ENCODE peak calls at places on chromosome 9, in four cellular contexts. One of them, this sample, is unnamed.

GRCh38 chr9:137213160-137214060 is 7.9 kb downstream of the NDOR1 start:
- DNase-seq in NCI-H460: no peak
- DNase-seq in endothelial cell: no peak
- DNase-seq in activated CD8-positive, alpha-beta memory T cell treated with anti-CD3 and anti-CD28 coated beads for 1 hour: no peak
- DNase-seq in this sample: no peak

GRCh38 chr9:34047864-34048729 is 590 bp downstream of the UBAP2 start:
- DNase-seq in NCI-H460: peak
- DNase-seq in endothelial cell: peak
- DNase-seq in activated CD8-positive, alpha-beta memory T cell treated with anti-CD3 and anti-CD28 coated beads for 1 hour: peak
- DNase-seq in this sample: peak

GRCh38 chr9:24899463-24899862 is 353.8 kb upstream of the IZUMO3 start:
- DNase-seq in NCI-H460: no peak
- DNase-seq in endothelial cell: no peak
- DNase-seq in activated CD8-positive, alpha-beta memory T cell treated with anti-CD3 and anti-CD28 coated beads for 1 hour: no peak
- DNase-seq in this sample: no peak

GRCh38 chr9:130421802-130422276 is 22.9 kb upstream of the ASS1 start:
- DNase-seq in NCI-H460: no peak
- DNase-seq in endothelial cell: no peak
- DNase-seq in activated CD8-positive, alpha-beta memory T cell treated with anti-CD3 and anti-CD28 coated beads for 1 hour: no peak
- DNase-seq in this sample: no peak

GRCh38 chr9:135926402-135927194 is 19.3 kb upstream of the CAMSAP1 start:
- DNase-seq in NCI-H460: peak
- DNase-seq in endothelial cell: no peak
- DNase-seq in activated CD8-positive, alpha-beta memory T cell treated with anti-CD3 and anti-CD28 coated beads for 1 hour: no peak
- DNase-seq in this sample: no peak

GRCh38 chr9:2015581-2016410 is 649 bp downstream of the SMARCA2 start:
- DNase-seq in NCI-H460: no peak
- DNase-seq in endothelial cell: peak
- DNase-seq in activated CD8-positive, alpha-beta memory T cell treated with anti-CD3 and anti-CD28 coated beads for 1 hour: no peak
- DNase-seq in this sample: peak

GRCh38 chr9:27407966-27408365 is 111.0 kb upstream of the EQTN start:
- DNase-seq in NCI-H460: no peak
- DNase-seq in endothelial cell: no peak
- DNase-seq in activated CD8-positive, alpha-beta memory T cell treated with anti-CD3 and anti-CD28 coated beads for 1 hour: no peak
- DNase-seq in this sample: no peak

GRCh38 chr9:127500862-127501261 is 49.6 kb downstream of the LRSAM1 start:
- DNase-seq in NCI-H460: no peak
- DNase-seq in endothelial cell: no peak
- DNase-seq in activated CD8-positive, alpha-beta memory T cell treated with anti-CD3 and anti-CD28 coated beads for 1 hour: no peak
- DNase-seq in this sample: no peak

GRCh38 chr9:76887003-76887821 is 18.7 kb downstream of the PRUNE2 start:
- DNase-seq in NCI-H460: no peak
- DNase-seq in endothelial cell: no peak
- DNase-seq in activated CD8-positive, alpha-beta memory T cell treated with anti-CD3 and anti-CD28 coated beads for 1 hour: no peak
- DNase-seq in this sample: no peak